ENCODE peak calls at places on chromosomes 7 and 10, in four cellular contexts. J is HepG2, G is H1, L is GM12878. F is an unnamed sample.

GRCh38 chr7:43758029-43758860 is at the start of gene BLVRA:
- DNase-seq in J (peak; percentile 37), L (no peak), G (no peak), F (no peak)

GRCh38 chr10:94000638-94001420 is 7.1 kb downstream of the PLCE1 start:
- DNase-seq in L (no peak), J (no peak), G (no peak), F (no peak)

GRCh38 chr7:135501402-135501801 is 8.5 kb downstream of the CNOT4 start:
- DNase-seq in L (no peak), J (no peak), G (no peak), F (no peak)

GRCh38 chr7:150781961-150782360 is 18.2 kb downstream of the TMEM176B start:
- DNase-seq in L (no peak), G (no peak), J (no peak), F (no peak)

GRCh38 chr10:77582710-77583115 is 54.9 kb downstream of the KCNMA1 start:
- DNase-seq in J (no peak), G (no peak), L (no peak), F (no peak)

GRCh38 chr10:132848951-132849545 is 63.1 kb upstream of the NKX6-2 start:
- DNase-seq in G (no peak), J (no peak), L (no peak), F (no peak)

GRCh38 chr7:604038-604883 is 84.6 kb upstream of the PDGFA start:
- DNase-seq in G (no peak), J (no peak), L (peak; percentile 71), F (no peak)

GRCh38 chr7:19958309-19958896 is 185.0 kb upstream of the TMEM196 start:
- DNase-seq in G (no peak), J (peak; percentile 1), L (no peak), F (no peak)

GRCh38 chr7:120583835-120584586 is 273.9 kb downstream of the TSPAN12 start:
- DNase-seq in G (no peak), J (no peak), L (no peak), F (no peak)

GRCh38 chr10:93999401-93999851 is 5.7 kb downstream of the PLCE1 start:
- DNase-seq in L (no peak), G (no peak), J (no peak), F (no peak)

GRCh38 chr7:100865372-100865911 is 1.7 kb upstream of the TRIP6 start:
- DNase-seq in J (no peak), L (no peak), G (no peak), F (no peak)

GRCh38 chr10:4061441-4061951 is 276.5 kb upstream of the KLF6 start:
- DNase-seq in J (no peak), L (no peak), G (no peak), F (no peak)

GRCh38 chr10:50604049-50604640 is 19.6 kb downstream of the SGMS1 start:
- DNase-seq in L (no peak), G (no peak), J (no peak), F (no peak)

GRCh38 chr7:3056713-3057388 is 13.2 kb upstream of the CARD11 start:
- DNase-seq in G (no peak), L (no peak), J (no peak), F (no peak)

GRCh38 chr7:101736077-101736476 is 81.3 kb upstream of the CUX1 start:
- DNase-seq in J (no peak), G (no peak), L (no peak), F (no peak)

GRCh38 chr7:98167653-98168052 is 43.6 kb upstream of the BHLHA15 start:
- DNase-seq in G (no peak), J (no peak), L (no peak), F (no peak)

GRCh38 chr10:118595598-118596425 is at the start of gene PRLHR:
- DNase-seq in G (no peak), L (no peak), J (no peak), F (no peak)

GRCh38 chr7:120856621-120857352 is 1.2 kb downstream of the TSPAN12 start:
- DNase-seq in L (peak; percentile 73), J (peak; percentile 18), G (no peak), F (no peak)

GRCh38 chr7:150852371-150852905 is at the start of gene AOC1:
- DNase-seq in J (no peak), L (no peak), G (no peak), F (no peak)

GRCh38 chr7:16753102-16753931 is at the start of gene TSPAN13:
- DNase-seq in G (peak; percentile 87), J (peak; percentile 81), L (no peak), F (peak; percentile 92)

GRCh38 chr10:132728741-132729140 is 57.2 kb downstream of the NKX6-2 start:
- DNase-seq in G (no peak), L (no peak), J (no peak), F (no peak)

GRCh38 chr7:150398965-150399320 is 19.8 kb downstream of the ZNF775 start:
- DNase-seq in G (no peak), J (no peak), L (no peak), F (no peak)

GRCh38 chr10:79488303-79488702 is 24.0 kb upstream of the EIF5AL1 start:
- DNase-seq in G (no peak), L (no peak), J (no peak), F (peak; percentile 25)

GRCh38 chr10:127398140-127398966 is 150.8 kb upstream of the NPS start:
- DNase-seq in J (no peak), L (no peak), G (no peak), F (no peak)

GRCh38 chr10:86795353-86795752 is 38.9 kb downstream of the BMPR1A start:
- DNase-seq in G (no peak), J (peak; percentile 12), L (no peak), F (peak; percentile 33)

GRCh38 chr7:30032310-30033125 is 4.3 kb downstream of the PLEKHA8 start:
- DNase-seq in G (no peak), L (no peak), J (no peak), F (no peak)

GRCh38 chr7:159306012-159306411 is 161.3 kb upstream of the VIPR2 start:
- DNase-seq in G (no peak), L (no peak), J (no peak), F (no peak)

GRCh38 chr7:81462672-81463071 is 307.2 kb downstream of the HGF start:
- DNase-seq in G (no peak), L (no peak), J (no peak), F (no peak)

GRCh38 chr7:29035044-29035740 is 77.1 kb upstream of the TRIL start:
- DNase-seq in G (no peak), J (peak; percentile 80), L (no peak), F (no peak)

GRCh38 chr10:32315426-32315825 is 31.5 kb downstream of the EPC1 start:
- DNase-seq in L (no peak), G (no peak), J (no peak), F (no peak)

GRCh38 chr10:32317795-32318194 is 29.2 kb downstream of the EPC1 start:
- DNase-seq in J (no peak), G (no peak), L (peak; percentile 91), F (no peak)

GRCh38 chr10:32321016-32321631 is 25.8 kb downstream of the EPC1 start:
- DNase-seq in L (no peak), G (no peak), J (no peak), F (no peak)

GRCh38 chr10:32314588-32314987 is 32.4 kb downstream of the EPC1 start:
- DNase-seq in L (no peak), G (no peak), J (no peak), F (no peak)

GRCh38 chr10:32318476-32318896 is 28.5 kb downstream of the EPC1 start:
- DNase-seq in J (no peak), L (peak; percentile 75), G (no peak), F (no peak)
- H3K4me1 ChIP-seq in J (no peaks in the 10 kb centered on the region), L (peaks cover 58% of the 10 kb centered on the region), G (peaks cover 6% of the 10 kb centered on the region), F (no peaks in the 10 kb centered on the region)

DNA sequence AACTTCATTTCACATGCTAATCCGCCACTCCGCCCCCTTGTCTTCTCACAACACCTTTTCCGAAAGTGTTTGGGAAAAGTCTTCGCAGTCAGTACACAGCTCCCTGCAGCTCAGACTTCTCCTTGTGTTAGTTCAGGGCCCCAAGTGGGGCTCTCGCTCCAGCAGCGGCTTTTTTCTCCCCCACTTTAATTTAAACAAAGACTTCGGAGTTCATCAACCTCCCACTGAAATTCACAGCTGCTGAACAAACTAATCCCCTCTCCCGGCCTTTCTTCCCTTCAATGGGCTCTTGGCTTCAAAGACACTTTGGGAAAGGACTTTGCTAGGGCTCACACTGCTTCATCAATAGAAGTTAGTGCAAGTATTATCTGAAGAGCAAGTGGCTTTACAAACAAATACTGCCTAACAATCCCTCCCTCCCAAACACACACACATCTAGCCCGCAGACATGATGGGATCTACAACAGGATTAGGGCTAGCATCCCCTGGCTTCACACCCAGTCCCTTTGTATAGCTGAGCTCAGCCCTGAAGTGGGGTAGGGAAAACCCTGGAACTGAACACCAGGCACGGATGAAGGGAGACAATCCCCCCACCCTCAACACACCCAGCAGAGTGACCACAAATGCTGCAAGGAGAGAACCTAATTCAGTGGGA is 23.2 kb downstream of the WNT8B start:
- DNase-seq in J (no peak), L (no peak), G (no peak), F (peak; percentile 81)
- H3K27me3 ChIP-seq in J (no peaks in the 10 kb centered on the region), L (peaks cover 6% of the 10 kb centered on the region), G (peaks cover 89% of the 10 kb centered on the region), F (peaks cover 71% of the 10 kb centered on the region)

GRCh38 chr10:23390809-23391208 is 46.2 kb upstream of the C10orf67 start:
- DNase-seq in G (no peak), J (no peak), L (no peak), F (no peak)
- TF ChIP-seq SUZ12 in G (no peak), J (no peak), L (no peak), F (no peak)

DNA sequence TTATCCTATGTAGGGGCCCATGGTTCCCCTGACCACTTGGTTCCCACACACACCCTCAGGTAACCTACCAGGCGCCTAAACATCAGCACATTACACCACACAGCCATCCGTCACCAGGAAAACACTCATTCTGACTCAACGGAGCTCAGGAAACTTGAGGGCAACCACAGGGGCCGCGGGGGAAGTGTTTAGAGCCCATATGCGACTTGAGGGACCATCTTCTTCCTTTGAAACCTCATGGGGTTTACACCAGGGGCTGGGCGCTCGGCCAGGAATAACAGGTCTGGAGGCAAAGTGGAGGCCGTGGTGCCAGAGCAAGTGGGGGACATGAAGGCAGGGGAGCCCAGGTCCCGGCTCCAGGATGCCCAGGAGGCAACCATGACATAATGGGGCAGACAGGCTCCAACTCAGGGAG is 1.5 kb downstream of the STX1A start:
- DNase-seq in L (no peak), G (no peak), J (no peak), F (no peak)
- H3K4me1 ChIP-seq in L (peaks cover 12% of the 10 kb centered on the region), G (no peaks in the 10 kb centered on the region), J (peaks cover 47% of the 10 kb centered on the region), F (peaks cover 14% of the 10 kb centered on the region)

GRCh38 chr7:129163875-129164544 is 19.5 kb downstream of the TSPAN33 start:
- DNase-seq in L (no peak), J (peak; percentile 40), G (no peak), F (no peak)
- H3K27me3 ChIP-seq in L (no peaks in the 10 kb centered on the region), J (no peaks in the 10 kb centered on the region), G (no peaks in the 10 kb centered on the region), F (no peaks in the 10 kb centered on the region)

GRCh38 chr7:115869811-115870210 is 160.8 kb downstream of the TFEC start:
- DNase-seq in G (no peak), L (no peak), J (no peak), F (no peak)

GRCh38 chr7:115869225-115869624 is 161.3 kb downstream of the TFEC start:
- DNase-seq in J (no peak), L (no peak), G (no peak), F (no peak)

GRCh38 chr7:115868369-115868768 is 162.2 kb downstream of the TFEC start:
- DNase-seq in J (no peak), L (no peak), G (no peak), F (no peak)

GRCh38 chr7:115864082-115864481 is 166.5 kb downstream of the TFEC start:
- DNase-seq in G (no peak), L (no peak), J (no peak), F (no peak)
- TF ChIP-seq SUZ12 in G (no peak), L (no peak), J (no peak), F (no peak)

F was measured in NT2/D1.